ENCODE peak calls at places on chromosomes 7 and 10, in eight cellular contexts. U, I, A, T, P, Q, D and B are unnamed samples.

GRCh38 chr7:37287093-37287492 is 161.6 kb downstream of the ELMO1 start:
- DNase-seq in U (no peak), I (no peak), A (no peak), T (no peak), P (no peak), Q (no peak), D (no peak), B (no peak)

GRCh38 chr7:37942934-37943610 is 22.6 kb downstream of the EPDR1 start:
- DNase-seq in U (no peak), I (peak), A (no peak), T (peak), P (peak), Q (peak), D (no peak), B (peak)

GRCh38 chr10:117631276-117632151 is 89.0 kb downstream of the EMX2 start:
- DNase-seq in U (no peak), I (peak), A (no peak), T (no peak), P (no peak), Q (peak), D (no peak), B (no peak)

GRCh38 chr7:107318523-107319160 is 149.8 kb downstream of the HBP1 start:
- DNase-seq in U (peak), I (no peak), A (no peak), T (no peak), P (no peak), Q (no peak), D (no peak), B (no peak)

GRCh38 chr10:8041284-8042031 is 13.0 kb upstream of the GATA3 start:
- DNase-seq in U (no peak), I (no peak), A (no peak), T (no peak), P (no peak), Q (no peak), D (no peak), B (no peak)

GRCh38 chr7:11130012-11130411 is 156.3 kb downstream of the PHF14 start:
- DNase-seq in U (peak), I (no peak), A (no peak), T (no peak), P (no peak), Q (no peak), D (no peak), B (no peak)

GRCh38 chr7:99195867-99196266 is 12.0 kb downstream of the KPNA7 start:
- DNase-seq in U (no peak), I (no peak), A (no peak), T (no peak), P (no peak), Q (no peak), D (no peak), B (no peak)

GRCh38 chr10:106107711-106108110 is 1056.8 kb downstream of the SORCS1 start:
- DNase-seq in U (no peak), I (no peak), A (no peak), T (no peak), P (no peak), Q (no peak), D (no peak), B (no peak)

GRCh38 chr7:105480931-105481330 is 41.1 kb downstream of the PUS7 start:
- DNase-seq in U (peak), I (no peak), A (no peak), T (no peak), P (no peak), Q (no peak), D (no peak), B (no peak)

GRCh38 chr7:98022531-98022930 is 32.5 kb upstream of the OCM2 start:
- DNase-seq in U (no peak), I (no peak), A (no peak), T (no peak), P (no peak), Q (no peak), D (no peak), B (no peak)

GRCh38 chr10:24214762-24215161 is 5.8 kb downstream of the KIAA1217 start:
- DNase-seq in U (no peak), I (peak), A (no peak), T (no peak), P (no peak), Q (peak), D (no peak), B (no peak)

GRCh38 chr10:124717911-124718734 is 26.1 kb downstream of the FAM53B start:
- DNase-seq in U (no peak), I (no peak), A (no peak), T (no peak), P (no peak), Q (no peak), D (no peak), B (no peak)

GRCh38 chr10:124717358-124717757 is 26.8 kb downstream of the FAM53B start:
- DNase-seq in U (no peak), I (no peak), A (no peak), T (no peak), P (no peak), Q (no peak), D (no peak), B (no peak)

GRCh38 chr10:124713679-124714298 is 30.4 kb downstream of the FAM53B start:
- DNase-seq in U (no peak), I (no peak), A (no peak), T (no peak), P (no peak), Q (no peak), D (no peak), B (no peak)

GRCh38 chr10:124712704-124713407 is 31.3 kb downstream of the FAM53B start:
- DNase-seq in U (no peak), I (no peak), A (no peak), T (no peak), P (no peak), Q (no peak), D (no peak), B (no peak)

GRCh38 chr10:124715479-124715878 is 28.7 kb downstream of the FAM53B start:
- DNase-seq in U (no peak), I (no peak), A (no peak), T (no peak), P (no peak), Q (no peak), D (no peak), B (no peak)
- H3K27ac ChIP-seq in U (no peak), I (no peak), A (no peak), T (no peak), P (no peak), Q (no peak), D (no peak), B (no peak)

GRCh38 chr7:28179081-28180030 is 1.2 kb downstream of the JAZF1 start:
- DNase-seq in U (no peak), I (peak), A (peak), T (peak), P (peak), Q (peak), D (peak), B (peak)

GRCh38 chr7:28180031-28180363 is 598 bp downstream of the JAZF1 start:
- DNase-seq in U (no peak), I (no peak), A (no peak), T (no peak), P (no peak), Q (no peak), D (no peak), B (no peak)

GRCh38 chr7:28178537-28178936 is 2.1 kb downstream of the JAZF1 start:
- DNase-seq in U (no peak), I (no peak), A (no peak), T (no peak), P (no peak), Q (no peak), D (no peak), B (no peak)

GRCh38 chr7:28181921-28182517 is 1.4 kb upstream of the JAZF1 start:
- DNase-seq in U (no peak), I (no peak), A (no peak), T (no peak), P (no peak), Q (no peak), D (no peak), B (no peak)

DNA sequence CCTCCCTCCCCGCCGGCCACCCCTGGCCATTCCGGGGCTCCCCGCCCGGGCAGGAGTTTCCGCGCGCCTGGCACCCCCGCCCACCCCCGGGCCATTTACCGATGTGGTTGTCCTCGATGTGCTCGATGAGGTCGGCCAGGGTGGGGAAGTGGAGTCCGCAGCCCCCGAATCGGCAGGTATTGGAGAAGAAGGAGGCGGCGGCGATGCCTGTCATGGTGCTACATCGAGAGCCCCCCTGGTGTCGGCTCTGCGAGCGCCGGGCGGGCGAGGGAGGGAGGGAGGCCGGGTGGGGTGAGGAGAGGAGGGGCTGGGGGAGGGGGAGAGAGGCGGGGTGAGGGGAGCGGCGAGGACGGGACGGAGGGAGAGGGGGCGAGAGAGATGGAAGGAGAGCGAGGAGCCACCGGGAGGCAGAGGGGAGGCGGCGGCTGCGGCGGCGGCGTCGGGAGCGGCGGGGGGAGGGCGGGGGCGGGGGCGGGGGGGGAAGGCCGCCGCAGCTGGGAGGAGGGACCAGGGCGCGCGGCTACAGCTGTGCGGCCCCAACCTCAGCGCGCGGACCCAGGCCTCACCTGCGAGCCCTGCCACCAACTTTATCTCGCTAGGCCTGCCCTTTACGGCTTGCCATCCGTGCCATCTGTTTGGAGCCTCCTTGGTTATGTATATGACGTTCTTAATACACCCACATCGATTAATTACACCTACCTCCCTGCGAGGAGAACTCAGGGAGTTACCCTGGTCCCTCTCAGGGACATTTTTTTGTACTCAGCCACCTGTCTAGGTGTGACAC is at the start of gene JAZF1:
- DNase-seq in U (peak), I (peak), A (peak), T (peak), P (peak), Q (peak), D (peak), B (peak)
- TF ChIP-seq POLR2A in U (no peak), I (no peak), A (no peak), T (no peak), P (no peak), Q (no peak), D (no peak), B (no peak)

DNA sequence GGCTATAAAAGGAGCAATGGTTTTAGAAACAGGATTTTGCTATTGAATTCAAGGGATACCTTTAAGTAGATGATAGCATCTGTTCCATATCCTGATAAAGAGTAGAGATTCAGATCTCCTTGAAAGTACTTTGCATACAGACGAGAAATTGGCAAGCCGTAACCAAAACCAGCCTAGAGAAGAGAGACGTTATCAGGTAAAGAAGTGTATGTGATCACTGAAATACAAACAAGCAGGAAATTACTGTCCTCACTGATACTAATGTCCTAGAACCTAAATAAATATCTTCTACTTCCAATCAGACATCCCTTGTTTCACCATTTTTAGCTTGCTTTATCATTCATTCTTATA is 9.4 kb downstream of the PDK4 start:
- DNase-seq in U (no peak), I (no peak), A (no peak), T (no peak), P (no peak), Q (no peak), D (no peak), B (no peak)
- H3K4me3 ChIP-seq in U (no peak), I (no peak), A (no peak), T (no peak), P (no peak), Q (no peak), D (peak), B (no peak)

GRCh38 chr10:72738476-72738875 is 46.5 kb downstream of the MCU start:
- DNase-seq in U (no peak), I (no peak), A (no peak), T (no peak), P (no peak), Q (no peak), D (no peak), B (no peak)
- H3K27ac ChIP-seq in U (no peak), I (no peak), A (no peak), T (peak), P (no peak), Q (peak), D (no peak), B (peak)